ENCODE peak calls at places on chromosomes 16 and 17, in four cellular contexts. One of them, this sample, is unnamed.
A peak's percentile ranks its signal among the peaks of the same experiment; 100 is the strongest.

GRCh38 chr16:55418586-55418985 is 60.4 kb upstream of the MMP2 start:
- DNase-seq in IMR-90: peak; percentile 10
- DNase-seq in K562: no peak
- DNase-seq in GM12878: no peak
- DNase-seq in this sample: no peak

GRCh38 chr16:13231365-13231764 is 330.0 kb downstream of the SHISA9 start:
- DNase-seq in IMR-90: no peak
- DNase-seq in K562: no peak
- DNase-seq in GM12878: no peak
- DNase-seq in this sample: no peak

GRCh38 chr16:24166684-24167083 is 89.5 kb upstream of the CACNG3 start:
- DNase-seq in IMR-90: no peak
- DNase-seq in K562: no peak
- DNase-seq in GM12878: no peak
- DNase-seq in this sample: no peak

GRCh38 chr16:81136331-81137011 is 40.3 kb upstream of the GCSH start:
- DNase-seq in IMR-90: no peak
- DNase-seq in K562: no peak
- DNase-seq in GM12878: no peak
- DNase-seq in this sample: no peak

GRCh38 chr16:81488687-81489411 is 44.2 kb downstream of the CMIP start:
- DNase-seq in IMR-90: no peak
- DNase-seq in K562: no peak
- DNase-seq in GM12878: no peak
- DNase-seq in this sample: no peak

GRCh38 chr16:84161011-84161410 is 15.9 kb downstream of the DNAAF1 start:
- DNase-seq in IMR-90: no peak
- DNase-seq in K562: no peak
- DNase-seq in GM12878: no peak
- DNase-seq in this sample: no peak

GRCh38 chr17:60169921-60170817 is 20.4 kb downstream of the CA4 start:
- DNase-seq in IMR-90: peak; percentile 41
- DNase-seq in K562: no peak
- DNase-seq in GM12878: no peak
- DNase-seq in this sample: no peak

GRCh38 chr17:37490638-37491614 is 1.2 kb downstream of the DUSP14 start:
- DNase-seq in IMR-90: peak; percentile 93
- DNase-seq in K562: peak; percentile 52
- DNase-seq in GM12878: no peak
- DNase-seq in this sample: peak; percentile 90

GRCh38 chr16:3099395-3099731 is 269 bp upstream of the ZSCAN10 start:
- DNase-seq in IMR-90: no peak
- DNase-seq in K562: no peak
- DNase-seq in GM12878: no peak
- DNase-seq in this sample: no peak

GRCh38 chr17:53472586-53472985 is 350.1 kb upstream of the KIF2B start:
- DNase-seq in IMR-90: no peak
- DNase-seq in K562: no peak
- DNase-seq in GM12878: no peak
- DNase-seq in this sample: no peak

GRCh38 chr17:34997355-34997862 is 17.1 kb downstream of the LIG3 start:
- DNase-seq in IMR-90: peak; percentile 87
- DNase-seq in K562: no peak
- DNase-seq in GM12878: no peak
- DNase-seq in this sample: no peak

DNA sequence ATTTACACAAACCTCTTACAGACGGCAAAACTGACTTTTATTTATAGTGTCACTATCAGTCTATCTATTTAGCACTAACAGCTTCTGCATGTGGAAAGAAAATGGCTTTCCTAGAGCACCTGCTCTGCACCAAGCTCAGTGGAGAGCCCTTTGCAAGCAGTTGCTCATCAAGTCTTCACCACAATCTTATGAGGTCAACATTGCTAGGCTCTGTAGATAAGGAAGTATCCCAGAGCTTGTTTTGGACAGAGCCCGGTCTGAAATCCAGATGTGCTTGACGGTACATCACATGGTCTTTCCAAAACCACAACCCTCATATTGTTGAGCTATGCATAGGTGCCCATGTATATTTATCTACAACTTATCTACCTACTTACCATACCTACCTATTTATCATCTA is 572.7 kb upstream of the CDH5 start:
- DNase-seq in IMR-90: no peak
- DNase-seq in K562: no peak
- DNase-seq in GM12878: no peak
- DNase-seq in this sample: no peak
- TF ChIP-seq ELK1 in IMR-90: no peak
- TF ChIP-seq ELK1 in K562: no peak
- TF ChIP-seq ELK1 in GM12878: no peak
- TF ChIP-seq ELK1 in this sample: no peak

DNA sequence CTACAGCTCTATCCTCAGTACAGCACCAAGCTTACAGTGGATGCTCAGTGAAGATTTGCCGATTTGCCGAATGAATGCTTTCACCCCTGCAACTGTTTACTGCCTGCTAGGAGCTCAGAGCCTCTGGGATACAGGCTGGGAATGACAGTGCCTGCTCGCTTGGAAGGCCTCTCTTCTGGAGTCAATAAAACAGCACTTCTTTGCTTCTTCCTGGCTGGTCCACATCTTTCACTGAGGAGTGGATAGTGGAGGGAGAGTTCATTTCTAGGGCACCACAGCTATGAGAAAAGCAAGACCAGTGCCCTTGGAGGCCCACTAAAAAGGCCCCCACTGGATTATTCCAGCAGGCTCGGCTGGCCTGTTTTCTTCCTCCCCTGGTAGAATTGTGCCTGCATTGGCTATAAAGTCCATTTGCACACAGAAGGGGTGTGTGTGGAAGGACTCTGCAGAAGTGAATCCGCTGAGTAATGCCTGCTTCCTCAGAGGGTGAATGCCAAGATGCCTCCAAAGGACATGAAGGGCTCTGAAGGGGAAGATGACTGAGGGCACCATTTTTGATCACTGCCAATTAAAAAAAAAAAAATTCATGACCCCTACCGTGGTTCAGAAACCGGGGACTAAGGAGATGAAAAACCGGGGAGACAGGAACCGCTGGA is 3.2 kb upstream of the USP7 start:
- DNase-seq in IMR-90: no peak
- DNase-seq in K562: no peak
- DNase-seq in GM12878: no peak
- DNase-seq in this sample: no peak
- TF ChIP-seq USF2 in IMR-90: no peak
- TF ChIP-seq USF2 in K562: no peak
- TF ChIP-seq USF2 in GM12878: no peak
- TF ChIP-seq USF2 in this sample: no peak

DNA sequence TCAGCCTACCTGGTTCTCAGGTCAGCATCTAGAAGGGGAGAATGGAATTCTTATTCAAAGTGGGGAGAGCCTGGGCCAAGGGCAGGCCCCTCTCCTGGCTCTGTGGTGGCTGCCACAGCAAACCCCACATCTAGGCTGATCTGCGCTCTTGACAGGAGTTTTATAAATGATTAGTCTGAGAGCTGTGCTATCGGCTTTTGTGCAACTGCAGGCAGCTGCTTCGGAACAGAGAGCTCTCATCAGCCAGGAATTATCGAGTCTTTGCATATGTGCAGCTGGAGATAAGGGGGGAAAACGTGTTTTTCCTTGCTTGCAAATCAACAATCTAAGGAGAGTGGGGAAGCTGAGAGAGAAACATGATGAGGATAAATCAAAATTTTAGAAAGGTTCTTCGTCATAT is 91.7 kb downstream of the HS3ST3A1 start:
- DNase-seq in IMR-90: peak; percentile 61
- DNase-seq in K562: peak; percentile 69
- DNase-seq in GM12878: no peak
- DNase-seq in this sample: no peak
- TF ChIP-seq ELK1 in IMR-90: no peak
- TF ChIP-seq ELK1 in K562: no peak
- TF ChIP-seq ELK1 in GM12878: no peak
- TF ChIP-seq ELK1 in this sample: no peak

GRCh38 chr17:77831497-77832179 is 126.9 kb upstream of the TNRC6C start:
- DNase-seq in IMR-90: peak; percentile 77
- DNase-seq in K562: no peak
- DNase-seq in GM12878: no peak
- DNase-seq in this sample: no peak

GRCh38 chr17:77832180-77832560 is 126.3 kb upstream of the TNRC6C start:
- DNase-seq in IMR-90: no peak
- DNase-seq in K562: no peak
- DNase-seq in GM12878: no peak
- DNase-seq in this sample: no peak

GRCh38 chr17:77830816-77831490 is 127.5 kb upstream of the TNRC6C start:
- DNase-seq in IMR-90: no peak
- DNase-seq in K562: no peak
- DNase-seq in GM12878: no peak
- DNase-seq in this sample: no peak

GRCh38 chr17:77828749-77829539 is 129.6 kb upstream of the TNRC6C start:
- DNase-seq in IMR-90: no peak
- DNase-seq in K562: no peak
- DNase-seq in GM12878: no peak
- DNase-seq in this sample: no peak

DNA sequence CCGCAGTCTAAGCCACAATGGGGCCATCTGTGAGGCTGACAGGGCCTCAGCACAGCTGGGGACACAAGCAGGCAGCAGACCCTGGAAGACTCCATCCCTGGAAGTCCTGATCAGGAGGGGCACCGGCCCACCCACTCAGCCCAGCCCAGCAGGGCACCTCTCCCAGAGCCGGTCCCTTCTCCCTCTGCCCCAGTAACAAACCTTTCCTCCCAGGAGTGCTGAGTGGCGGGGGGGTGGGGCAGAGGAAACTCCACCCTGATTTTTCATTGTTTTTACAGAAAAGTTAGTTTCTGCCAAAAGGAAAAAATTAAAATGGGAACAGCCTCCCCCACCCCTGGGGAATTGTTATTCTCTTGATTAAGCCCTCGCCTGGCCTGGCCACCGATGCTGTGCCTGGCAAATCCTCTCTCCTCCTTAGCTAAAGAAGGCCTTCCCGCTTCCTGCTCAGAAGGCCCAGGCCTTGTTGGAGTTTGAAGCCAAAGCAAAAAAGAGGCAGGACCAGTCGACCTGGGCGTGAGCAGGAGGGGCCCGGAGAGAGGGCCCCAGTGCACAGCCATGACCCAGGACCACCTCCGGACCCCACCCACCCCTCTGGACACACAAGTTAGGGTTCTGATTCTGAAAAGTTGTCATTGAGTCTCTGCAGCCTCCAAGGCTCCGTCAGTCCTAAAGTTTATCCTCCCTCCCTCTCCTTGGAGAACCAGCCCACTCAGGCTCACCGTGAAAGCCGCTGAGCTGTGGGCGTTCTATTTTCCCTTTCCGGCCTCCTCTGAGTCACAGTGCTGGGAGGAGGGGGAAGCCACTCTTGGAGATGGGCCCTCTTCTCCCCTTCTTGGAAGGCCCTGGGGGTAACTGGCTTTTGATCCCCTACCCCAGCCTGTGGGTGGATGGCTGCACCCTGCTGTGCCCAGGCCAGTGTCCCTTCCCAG is 128.4 kb upstream of the TNRC6C start:
- DNase-seq in IMR-90: peak; percentile 72
- DNase-seq in K562: peak; percentile 50
- DNase-seq in GM12878: no peak
- DNase-seq in this sample: no peak
- TF ChIP-seq USF2 in IMR-90: no peak
- TF ChIP-seq USF2 in K562: no peak
- TF ChIP-seq USF2 in GM12878: no peak
- TF ChIP-seq USF2 in this sample: no peak

GRCh38 chr17:41532947-41533570 is 5.0 kb upstream of the KRT19 start:
- DNase-seq in IMR-90: no peak
- DNase-seq in K562: no peak
- DNase-seq in GM12878: no peak
- DNase-seq in this sample: no peak
- TF ChIP-seq ELK1 in IMR-90: no peak
- TF ChIP-seq ELK1 in K562: no peak
- TF ChIP-seq ELK1 in GM12878: no peak
- TF ChIP-seq ELK1 in this sample: no peak

GRCh38 chr17:39868554-39868942 is 546 bp downstream of the ZPBP2 start:
- DNase-seq in IMR-90: no peak
- DNase-seq in K562: no peak
- DNase-seq in GM12878: no peak
- DNase-seq in this sample: no peak

GRCh38 chr17:39870776-39871175 is 2.8 kb downstream of the ZPBP2 start:
- DNase-seq in IMR-90: no peak
- DNase-seq in K562: no peak
- DNase-seq in GM12878: no peak
- DNase-seq in this sample: no peak

GRCh38 chr17:39867084-39867890 is 715 bp upstream of the ZPBP2 start:
- DNase-seq in IMR-90: no peak
- DNase-seq in K562: no peak
- DNase-seq in GM12878: peak; percentile 96
- DNase-seq in this sample: no peak

GRCh38 chr17:39867891-39868553 is at the start of gene ZPBP2:
- DNase-seq in IMR-90: no peak
- DNase-seq in K562: no peak
- DNase-seq in GM12878: no peak
- DNase-seq in this sample: no peak

DNA sequence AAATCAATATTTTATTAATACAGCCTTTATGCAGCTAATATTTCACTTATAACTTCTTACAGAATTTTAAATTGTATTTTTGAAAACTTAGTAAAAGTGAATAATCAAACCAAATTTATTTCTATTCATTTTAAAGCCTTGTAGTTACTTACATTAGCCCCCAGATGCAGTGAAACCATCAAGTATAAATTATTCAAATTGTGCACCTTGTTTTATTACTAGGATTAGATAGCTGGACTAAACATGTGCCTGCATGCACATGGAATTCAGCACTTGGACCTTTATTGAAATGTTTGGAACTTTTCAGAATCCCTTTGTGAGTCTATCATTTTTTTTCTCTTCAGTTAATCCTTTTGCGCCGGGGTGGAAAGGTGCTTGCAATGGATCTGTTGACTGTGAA is 4.7 kb downstream of the ZPBP2 start:
- DNase-seq in IMR-90: peak; percentile 31
- DNase-seq in K562: no peak
- DNase-seq in GM12878: no peak
- DNase-seq in this sample: no peak
- TF ChIP-seq USF2 in IMR-90: no peak
- TF ChIP-seq USF2 in K562: no peak
- TF ChIP-seq USF2 in GM12878: no peak
- TF ChIP-seq USF2 in this sample: no peak

DNA sequence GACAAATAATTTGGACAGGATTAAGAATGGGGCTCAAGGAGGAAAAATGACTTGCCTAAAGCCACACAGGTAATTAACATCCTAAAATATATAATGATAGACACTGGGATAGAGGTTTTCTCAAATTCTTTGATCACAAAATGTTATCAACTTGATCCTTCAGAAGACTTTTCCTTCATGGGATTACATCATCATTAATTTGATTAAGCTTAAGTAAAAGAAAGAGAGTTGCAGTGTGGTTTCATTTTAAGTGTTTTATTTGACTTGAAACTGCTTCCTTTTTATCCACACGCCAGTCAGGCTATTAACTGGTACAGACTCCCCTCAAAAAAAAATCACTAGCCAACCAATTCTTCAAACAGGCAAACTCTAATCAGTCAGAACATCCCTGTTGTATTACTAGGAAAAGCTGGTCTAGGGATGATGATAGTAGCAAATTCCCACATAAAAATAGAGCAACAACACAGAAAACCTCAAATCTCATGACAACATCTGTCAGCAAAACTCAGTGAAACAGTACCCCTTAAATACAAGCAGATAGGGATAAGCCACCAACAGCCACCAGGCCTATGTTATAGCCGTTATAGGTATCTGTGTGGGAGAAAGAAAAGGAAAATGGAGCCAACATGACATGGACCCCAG is 32.5 kb downstream of the AKAP10 start:
- DNase-seq in IMR-90: no peak
- DNase-seq in K562: no peak
- DNase-seq in GM12878: no peak
- DNase-seq in this sample: no peak
- TF ChIP-seq ELK1 in IMR-90: no peak
- TF ChIP-seq ELK1 in K562: no peak
- TF ChIP-seq ELK1 in GM12878: no peak
- TF ChIP-seq ELK1 in this sample: no peak